ENCODE peak calls at places on chromosomes 2 and 18, in ten cellular contexts. I is left ventricle myocardium inferior; C is lower lobe of right lung; W is heart left ventricle; K is Peyer's patch; J is uterus; F is right cardiac atrium; P is SJSA1; S is RWPE1; D is CD4-positive, alpha-beta T cell. N is an unnamed sample.

GRCh38 chr2:98293003-98293402 is 53.3 kb upstream of the CNGA3 start:
- DNase-seq in J (no peak), W (no peak), D (no peak), I (no peak), F (no peak), K (no peak), P (no peak), S (no peak), C (no peak), N (no peak)

GRCh38 chr18:36094431-36094830 is 27.1 kb upstream of the RPRD1A start:
- DNase-seq in F (no peak), K (no peak), C (no peak), I (no peak), P (no peak), D (no peak), S (no peak), W (no peak), J (no peak), N (no peak)

GRCh38 chr2:53787255-53787910 is 539 bp downstream of the ERLEC1 start:
- DNase-seq in D (no peak), C (no peak), P (no peak), K (no peak), J (no peak), I (no peak), S (peak; percentile 14), W (no peak), F (no peak), N (peak; percentile 38)

GRCh38 chr2:128416781-128417180 is 98.1 kb upstream of the HS6ST1 start:
- DNase-seq in K (no peak), F (no peak), P (peak; percentile 16), S (no peak), C (no peak), W (peak; percentile 1), D (no peak), J (peak; percentile 8), I (no peak), N (no peak)

GRCh38 chr2:230793573-230794359 is 71.0 kb upstream of the ITM2C start:
- DNase-seq in P (peak; percentile 95), I (peak; percentile 54), C (peak; percentile 57), F (peak; percentile 72), K (peak; percentile 62), W (peak; percentile 55), D (peak; percentile 52), S (peak; percentile 88), J (peak; percentile 77), N (peak; percentile 88)

GRCh38 chr2:192127434-192127833 is 67.3 kb downstream of the TMEFF2 start:
- DNase-seq in F (no peak), J (no peak), I (no peak), S (no peak), C (no peak), K (no peak), W (no peak), P (no peak), D (no peak), N (no peak)

GRCh38 chr2:184620367-184620766 is 22.0 kb downstream of the ZNF804A start:
- DNase-seq in P (no peak), C (no peak), D (no peak), K (no peak), J (no peak), W (no peak), F (no peak), S (no peak), I (no peak), N (no peak)

GRCh38 chr18:48479531-48479930 is 59.3 kb upstream of the CTIF start:
- DNase-seq in C (no peak), K (no peak), D (no peak), P (no peak), I (no peak), S (no peak), J (no peak), W (no peak), F (no peak), N (no peak)

GRCh38 chr2:45857206-45857605 is 205.7 kb downstream of the PRKCE start:
- DNase-seq in J (no peak), I (no peak), P (no peak), C (no peak), K (no peak), S (no peak), W (no peak), D (no peak), F (no peak), N (no peak)

GRCh38 chr2:45862843-45863242 is 211.4 kb downstream of the PRKCE start:
- DNase-seq in C (no peak), K (no peak), I (no peak), S (no peak), W (no peak), D (no peak), F (no peak), P (no peak), J (no peak), N (peak; percentile 32)

GRCh38 chr2:45857848-45858520 is 206.5 kb downstream of the PRKCE start:
- DNase-seq in C (no peak), S (no peak), F (no peak), K (no peak), P (no peak), I (no peak), D (no peak), W (no peak), J (no peak), N (no peak)

GRCh38 chr2:45859682-45860081 is 208.2 kb downstream of the PRKCE start:
- DNase-seq in W (no peak), J (no peak), I (no peak), K (no peak), C (no peak), S (no peak), F (no peak), D (no peak), P (no peak), N (no peak)

DNA sequence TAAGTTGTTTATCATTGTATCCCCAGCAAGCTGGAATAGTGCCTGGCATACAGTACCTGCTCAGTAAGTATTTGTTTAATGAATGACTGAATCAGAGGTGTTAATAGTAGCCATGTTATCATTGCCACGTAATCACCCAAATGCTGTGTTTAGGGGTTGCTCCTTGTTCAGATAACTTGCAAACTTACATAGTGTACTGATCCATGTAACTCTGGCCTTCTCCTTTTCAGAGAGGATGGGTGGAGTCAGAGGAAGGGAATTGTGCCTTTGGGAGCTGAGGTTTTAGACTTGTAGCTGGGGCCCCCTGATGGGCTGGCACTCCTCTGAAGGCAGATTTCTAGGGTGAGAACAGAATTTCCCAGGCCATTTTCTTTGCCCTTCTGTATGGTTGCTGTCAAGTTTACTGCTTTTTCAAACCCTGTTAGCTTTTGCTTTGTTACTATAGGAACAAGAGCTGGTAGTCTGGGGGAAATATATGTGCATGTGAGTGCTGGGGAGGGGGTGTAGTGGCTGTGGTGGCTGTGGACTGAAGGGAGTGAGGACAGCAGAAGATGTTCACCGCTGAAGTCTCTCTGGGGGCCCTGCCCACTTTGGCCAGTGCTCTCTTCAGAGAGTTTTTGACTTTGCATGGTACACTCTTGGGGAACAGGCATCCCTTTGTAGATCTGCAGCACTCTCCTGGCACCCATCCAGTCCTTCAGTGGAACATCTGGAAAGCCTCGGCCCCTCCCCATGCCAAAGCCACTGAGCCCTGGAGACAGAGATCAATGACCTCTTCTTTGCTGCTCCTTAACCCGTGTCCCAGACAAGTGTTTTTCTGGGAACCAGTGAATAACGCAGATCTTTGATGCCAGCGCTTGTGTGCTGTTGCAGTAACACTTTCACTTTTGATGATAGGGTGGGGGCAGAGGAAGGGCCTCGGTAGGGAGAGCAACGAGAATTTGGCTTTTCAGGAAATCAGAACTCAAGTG is 208.9 kb downstream of the PRKCE start:
- DNase-seq in I (peak; percentile 51), D (no peak), C (peak; percentile 52), S (no peak), W (peak; percentile 67), P (no peak), F (peak; percentile 67), K (peak; percentile 33), J (peak; percentile 72), N (no peak)
- H3K27ac ChIP-seq in I (peak overlapping the region; percentile 74), D (no peak overlapping the region), C (peak overlapping the region; percentile 72), S (no peak overlapping the region), W (peak overlapping the region; percentile 48), P (no peak overlapping the region), F (no peak overlapping the region), K (peak overlapping the region; percentile 46), J (peak overlapping the region; percentile 71), N (no peak overlapping the region)

GRCh38 chr2:68767996-68768395 is 33.4 kb downstream of the ARHGAP25 start:
- DNase-seq in P (no peak), W (no peak), C (no peak), I (no peak), K (no peak), F (no peak), S (no peak), D (no peak), J (no peak), N (no peak)
- H3K27ac ChIP-seq in P (no peak overlapping the region), W (no peak overlapping the region), C (peak overlapping the region; percentile 75), I (no peak overlapping the region), K (peak overlapping the region; percentile 94), F (no peak overlapping the region), S (no peak overlapping the region), D (peak overlapping the region; percentile 93), J (no peak overlapping the region), N (peak overlapping the region; percentile 87)

GRCh38 chr2:151668737-151669136 is 65.5 kb downstream of the NEB start:
- DNase-seq in W (no peak), S (no peak), D (no peak), P (no peak), F (no peak), I (no peak), K (no peak), J (no peak), C (no peak), N (no peak)

GRCh38 chr2:151664520-151664919 is 69.8 kb downstream of the NEB start:
- DNase-seq in W (no peak), F (no peak), C (no peak), P (no peak), D (no peak), S (no peak), I (no peak), K (no peak), J (no peak), N (no peak)

GRCh38 chr2:151661625-151662024 is 72.7 kb downstream of the NEB start:
- DNase-seq in C (no peak), F (no peak), K (no peak), S (no peak), W (no peak), J (no peak), D (no peak), P (no peak), I (no peak), N (no peak)

GRCh38 chr2:151669585-151670081 is 64.6 kb downstream of the NEB start:
- DNase-seq in P (no peak), W (no peak), S (no peak), K (no peak), D (no peak), C (no peak), I (no peak), F (no peak), J (no peak), N (no peak)

GRCh38 chr2:151665959-151666358 is 68.3 kb downstream of the NEB start:
- DNase-seq in I (no peak), K (no peak), J (no peak), F (no peak), P (no peak), S (no peak), C (no peak), W (no peak), D (no peak), N (no peak)
- H3K27ac ChIP-seq in I (no peak overlapping the region), K (no peak overlapping the region), J (no peak overlapping the region), F (no peak overlapping the region), P (no peak overlapping the region), S (no peak overlapping the region), C (no peak overlapping the region), W (no peak overlapping the region), D (no peak overlapping the region), N (no peak overlapping the region)

DNA sequence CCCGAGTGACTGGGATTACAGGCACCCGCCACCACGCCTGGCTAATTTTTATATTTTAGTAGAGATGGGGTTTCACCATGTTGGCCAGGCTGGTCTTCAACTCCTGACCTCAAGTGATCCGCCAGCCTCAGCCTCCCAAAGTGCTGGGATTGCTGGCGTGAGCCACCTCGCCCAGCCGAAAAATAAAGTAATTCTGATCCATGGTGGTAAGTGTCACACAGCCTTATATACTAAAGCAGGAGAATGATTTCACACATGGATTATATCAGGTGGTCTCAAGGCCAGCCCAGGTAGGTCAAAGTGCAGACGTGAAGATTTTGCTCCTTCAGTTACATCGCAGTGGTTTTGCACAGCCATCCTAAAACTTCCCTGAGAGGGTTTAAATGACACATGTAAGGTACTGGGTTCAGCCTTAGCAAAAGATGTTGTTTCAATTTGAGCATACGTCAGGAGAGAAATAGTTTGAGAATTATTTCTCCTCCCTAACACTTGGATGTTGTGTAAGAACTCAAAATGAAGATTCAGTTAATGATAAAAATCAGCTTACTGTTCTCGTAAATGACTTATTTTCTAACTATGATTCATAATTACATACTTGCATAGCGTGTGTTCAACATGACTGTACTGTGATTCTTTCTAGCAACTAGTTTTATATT is 93.0 kb upstream of the SLC39A10 start:
- DNase-seq in I (no peak), J (no peak), D (no peak), S (peak; percentile 29), P (no peak), C (no peak), K (no peak), W (no peak), F (no peak), N (no peak)
- H3K27ac ChIP-seq in I (no peak overlapping the region), J (no peak overlapping the region), D (peak overlapping the region; percentile 8), S (no peak overlapping the region), P (no peak overlapping the region), C (peak overlapping the region; percentile 65), K (peak overlapping the region; percentile 82), W (no peak overlapping the region), F (no peak overlapping the region), N (no peak overlapping the region)